ENCODE peak calls at places on chromosomes 6 and 20, in six cellular contexts. Q is colonic mucosa, H is HepG2, P is mammary epithelial cell, X is PC-3, Z is SK-N-MC. B is an unnamed sample.

GRCh38 chr6:92767101-92767500 is 652.3 kb downstream of the EPHA7 start:
- DNase-seq in Z (no peak), P (no peak), X (peak; percentile 43), H (no peak), Q (no peak), B (no peak)

GRCh38 chr6:121247386-121247785 is 86.9 kb downstream of the TBC1D32 start:
- DNase-seq in Q (no peak), Z (no peak), H (no peak), P (peak; percentile 48), X (no peak), B (no peak)

GRCh38 chr6:111788779-111789276 is 84.4 kb downstream of the FYN start:
- DNase-seq in H (peak; percentile 63), X (no peak), P (no peak), Z (no peak), Q (no peak), B (no peak)

GRCh38 chr20:33839591-33839990 is 28.4 kb downstream of the CHMP4B start:
- DNase-seq in H (no peak), P (no peak), Z (no peak), Q (peak; percentile 60), X (no peak), B (no peak)

GRCh38 chr6:37589198-37589597 is 89.5 kb upstream of the CCDC167 start:
- DNase-seq in H (no peak), P (no peak), Z (no peak), X (no peak), Q (no peak), B (no peak)

GRCh38 chr6:90209527-90209926 is 87.1 kb downstream of the BACH2 start:
- DNase-seq in P (no peak), Q (no peak), Z (no peak), X (no peak), H (no peak), B (no peak)

GRCh38 chr6:24072038-24072746 is 53.8 kb upstream of the NRSN1 start:
- DNase-seq in P (no peak), X (no peak), Z (no peak), Q (no peak), H (no peak), B (no peak)

GRCh38 chr20:60586417-60587105 is 628.3 kb downstream of the CDH26 start:
- DNase-seq in H (no peak), Z (no peak), Q (no peak), X (no peak), P (no peak), B (no peak)

GRCh38 chr6:135423649-135424128 is 73.9 kb downstream of the AHI1 start:
- DNase-seq in Q (no peak), H (peak; percentile 52), X (peak; percentile 57), Z (peak; percentile 50), P (peak; percentile 14), B (peak; percentile 81)

GRCh38 chr6:146857180-146857959 is 258.6 kb downstream of the ADGB start:
- DNase-seq in P (peak; percentile 60), Z (no peak), X (peak; percentile 65), Q (peak; percentile 81), H (peak; percentile 63), B (peak; percentile 93)

GRCh38 chr6:18047406-18047805 is 60.0 kb upstream of the KIF13A start:
- DNase-seq in P (peak; percentile 89), Q (peak; percentile 52), X (peak; percentile 58), H (no peak), Z (no peak), B (no peak)

GRCh38 chr6:43011207-43011606 is 2.5 kb downstream of the MEA1 start:
- DNase-seq in Q (no peak), X (no peak), H (no peak), Z (no peak), P (no peak), B (no peak)

GRCh38 chr20:63056236-63057132 is 49.7 kb upstream of the BHLHE23 start:
- DNase-seq in P (peak; percentile 40), Z (no peak), X (peak; percentile 20), Q (no peak), H (no peak), B (peak; percentile 79)

GRCh38 chr6:149060300-149060984 is 257.1 kb upstream of the TAB2 start:
- DNase-seq in H (peak; percentile 20), X (no peak), Z (no peak), Q (peak; percentile 72), P (no peak), B (no peak)

GRCh38 chr6:141050470-141050869 is 1082.3 kb upstream of the GJE1 start:
- DNase-seq in H (no peak), Q (no peak), X (no peak), P (no peak), Z (no peak), B (no peak)

GRCh38 chr6:1535295-1535694 is 74.4 kb upstream of the FOXC1 start:
- DNase-seq in Z (no peak), P (peak; percentile 17), Q (no peak), H (no peak), X (peak; percentile 77), B (no peak)

GRCh38 chr20:6767166-6767535 is 335 bp upstream of the BMP2 start:
- DNase-seq in Q (no peak), H (no peak), P (no peak), X (no peak), Z (no peak), B (no peak)

GRCh38 chr6:53926505-53926904 is 131.7 kb downstream of the LRRC1 start:
- DNase-seq in Q (no peak), P (peak; percentile 40), X (peak; percentile 73), H (no peak), Z (no peak), B (no peak)

GRCh38 chr20:31829731-31830130 is 10.6 kb downstream of the MYLK2 start:
- DNase-seq in Z (no peak), P (no peak), Q (no peak), H (no peak), X (no peak), B (no peak)

GRCh38 chr6:2793491-2794151 is 28.4 kb downstream of the WRNIP1 start:
- DNase-seq in Q (no peak), X (peak; percentile 31), H (no peak), P (peak; percentile 89), Z (no peak), B (no peak)

GRCh38 chr20:50724851-50725721 is 6.3 kb upstream of the PARD6B start:
- DNase-seq in Z (no peak), X (peak; percentile 91), H (peak; percentile 54), Q (peak; percentile 43), P (peak; percentile 98), B (no peak)

GRCh38 chr20:25277941-25278521 is 30.1 kb downstream of the PYGB start:
- DNase-seq in P (no peak), X (no peak), H (no peak), Q (no peak), Z (no peak), B (no peak)

GRCh38 chr6:161459008-161459407 is 185.1 kb upstream of the AGPAT4 start:
- DNase-seq in X (no peak), H (no peak), Q (no peak), Z (no peak), P (peak; percentile 14), B (no peak)

GRCh38 chr20:25040438-25040831 is 17.5 kb downstream of the ACSS1 start:
- DNase-seq in Z (no peak), Q (peak; percentile 37), X (peak; percentile 45), H (no peak), P (peak; percentile 16), B (no peak)

GRCh38 chr6:118895241-118895561 is 1.2 kb downstream of the ASF1A start:
- DNase-seq in H (no peak), X (no peak), Z (no peak), P (no peak), Q (no peak), B (no peak)
- H3K9ac ChIP-seq in H (peak overlapping the region; percentile 96), X (peak overlapping the region; percentile 93), Z (peak overlapping the region; percentile 87), P (peak overlapping the region; percentile 90), Q (peak overlapping the region; percentile 92), B (peak overlapping the region; percentile 89)

GRCh38 chr20:10507052-10507451 is 71.9 kb downstream of the SLX4IP start:
- DNase-seq in P (no peak), H (no peak), Z (no peak), X (no peak), Q (no peak), B (no peak)

GRCh38 chr20:10508060-10508459 is 73.0 kb downstream of the SLX4IP start:
- DNase-seq in Z (no peak), P (no peak), H (no peak), Q (no peak), X (peak; percentile 37), B (no peak)

GRCh38 chr20:10510216-10510615 is 75.1 kb downstream of the SLX4IP start:
- DNase-seq in X (no peak), H (no peak), Q (no peak), P (no peak), Z (no peak), B (no peak)

GRCh38 chr20:10509411-10509810 is 74.3 kb downstream of the SLX4IP start:
- DNase-seq in Q (no peak), Z (no peak), H (no peak), P (no peak), X (no peak), B (no peak)

GRCh38 chr20:10508468-10509251 is 73.6 kb downstream of the SLX4IP start:
- DNase-seq in Z (no peak), Q (no peak), P (no peak), X (no peak), H (no peak), B (no peak)
- H3K9ac ChIP-seq in Z (no peak overlapping the region), Q (no peak overlapping the region), P (no peak overlapping the region), X (no peak overlapping the region), H (no peak overlapping the region), B (no peak overlapping the region)

DNA sequence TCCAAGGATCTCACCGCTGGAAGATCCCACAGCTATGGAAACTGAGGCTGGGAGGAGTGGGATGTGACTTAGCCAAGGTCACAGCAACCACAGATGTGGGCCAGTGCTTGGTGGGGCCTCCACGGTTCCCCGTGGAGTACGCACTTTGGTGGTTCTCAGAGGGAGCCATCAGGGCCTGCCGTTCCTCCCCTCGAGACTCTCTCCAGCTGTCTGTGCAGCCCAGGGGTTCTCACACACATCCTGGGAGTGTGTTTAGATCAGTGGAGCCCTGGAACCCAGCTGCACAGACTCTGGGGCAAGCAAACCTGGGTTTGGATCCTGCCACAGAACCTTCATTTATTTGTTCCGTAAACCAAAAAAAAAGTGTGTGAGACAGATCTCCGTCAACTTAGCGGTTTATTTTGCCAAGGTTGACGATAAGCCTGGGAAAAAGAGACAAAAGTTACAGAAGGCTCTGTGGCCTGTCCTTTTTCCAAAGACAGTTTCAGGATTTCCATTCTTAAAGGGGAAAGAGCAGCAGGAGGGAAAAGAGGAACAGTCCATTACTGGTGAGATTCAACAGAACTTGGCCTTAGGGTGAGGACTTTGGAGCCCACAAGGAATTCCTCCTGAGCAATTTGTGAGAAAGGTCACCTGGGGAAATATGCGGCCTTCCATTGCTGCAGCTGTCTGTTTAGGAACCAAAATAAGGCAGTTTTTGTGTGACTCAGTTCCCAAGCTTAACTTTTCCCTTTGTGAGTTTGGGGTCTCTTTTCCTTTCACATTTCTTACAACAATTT is 13.6 kb upstream of the MYMX start:
- DNase-seq in H (no peak), P (no peak), X (peak; percentile 45), Z (no peak), Q (no peak), B (no peak)
- H3K9ac ChIP-seq in H (peak overlapping the region; percentile 20), P (no peak overlapping the region), X (no peak overlapping the region), Z (no peak overlapping the region), Q (peak overlapping the region; percentile 26), B (no peak overlapping the region)

DNA sequence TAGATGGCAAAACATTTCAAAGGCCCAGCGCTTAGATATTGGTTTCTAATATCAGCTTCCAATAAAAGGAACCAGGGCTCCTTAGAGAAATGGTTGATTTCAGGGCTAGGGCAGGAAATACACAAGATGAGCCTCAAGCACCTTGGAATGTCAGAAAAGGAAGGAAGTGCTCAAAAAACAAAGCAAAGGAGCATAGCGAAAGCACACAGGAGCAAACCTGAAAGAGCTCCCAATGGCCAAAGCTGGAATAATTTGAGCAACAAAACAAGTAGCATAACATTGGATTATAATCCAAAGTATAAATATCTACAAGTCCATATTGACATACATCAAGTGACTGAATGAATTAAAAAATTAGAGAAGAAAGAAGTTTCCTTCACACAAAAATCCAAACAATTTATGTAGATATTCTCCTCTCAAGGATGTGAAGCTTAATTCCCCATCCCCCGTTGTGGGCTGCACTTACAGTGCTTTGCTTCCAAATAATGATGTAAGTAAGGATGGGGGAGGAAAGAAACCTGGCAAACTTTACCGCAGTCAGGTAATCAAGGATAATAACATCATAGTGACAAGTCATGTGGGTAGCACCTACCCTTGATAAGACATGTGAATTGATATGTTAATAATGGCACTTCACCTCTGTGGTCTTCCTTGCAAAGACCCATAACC is 132.9 kb upstream of the DST start:
- DNase-seq in P (no peak), H (no peak), Q (no peak), Z (no peak), X (no peak), B (no peak)
- H3K9ac ChIP-seq in P (no peak overlapping the region), H (no peak overlapping the region), Q (no peak overlapping the region), Z (no peak overlapping the region), X (no peak overlapping the region), B (no peak overlapping the region)